ENCODE peak calls at places on chromosomes 3 and 15, in eight cellular contexts. I, S, K, U, C, J, R and Q are unnamed samples.

GRCh38 chr15:52134502-52135144 is 22.0 kb upstream of the BCL2L10 start:
- DNase-seq in C (no peak), J (no peak), U (no peak), I (peak; percentile 80), S (no peak), K (no peak), R (no peak), Q (no peak)

GRCh38 chr15:49026700-49027099 is 19.5 kb downstream of the SECISBP2L start:
- DNase-seq in K (no peak), J (no peak), I (no peak), U (no peak), C (no peak), R (no peak), S (no peak), Q (no peak)

GRCh38 chr3:197495499-197495898 is 60.3 kb downstream of the BDH1 start:
- DNase-seq in K (no peak), U (no peak), R (no peak), C (no peak), I (no peak), J (no peak), S (no peak), Q (no peak)

GRCh38 chr3:37492977-37493471 is 318.6 kb upstream of the LRRFIP2 start:
- DNase-seq in S (no peak), U (no peak), R (peak; percentile 43), J (peak; percentile 11), C (no peak), I (no peak), K (peak; percentile 72), Q (peak; percentile 48)

GRCh38 chr3:182007441-182007840 is 295.7 kb downstream of the SOX2 start:
- DNase-seq in K (no peak), S (no peak), U (no peak), I (no peak), J (peak; percentile 54), R (no peak), C (no peak), Q (no peak)

GRCh38 chr15:101389362-101389761 is 94.3 kb upstream of the SNRPA1 start:
- DNase-seq in I (no peak), R (no peak), C (no peak), K (no peak), S (no peak), J (no peak), U (no peak), Q (no peak)

GRCh38 chr15:58065011-58065444 is 483 bp downstream of the ALDH1A2 start:
- DNase-seq in U (no peak), R (peak; percentile 30), K (no peak), S (no peak), J (no peak), C (no peak), I (no peak), Q (no peak)

GRCh38 chr15:41495736-41496599 is 2.3 kb downstream of the ITPKA start:
- DNase-seq in J (no peak), I (no peak), S (no peak), K (no peak), U (no peak), R (no peak), C (no peak), Q (no peak)

GRCh38 chr15:57902155-57902554 is 163.4 kb downstream of the ALDH1A2 start:
- DNase-seq in J (no peak), I (no peak), K (no peak), C (no peak), U (no peak), R (no peak), S (no peak), Q (no peak)

GRCh38 chr15:28128036-28128435 is 28.9 kb upstream of the OCA2 start:
- DNase-seq in S (no peak), J (no peak), C (no peak), I (no peak), U (peak; percentile 75), K (no peak), R (peak; percentile 64), Q (no peak)